ENCODE peak calls at places on chromosomes 11 and 22, in nine cellular contexts. One of them, this sample, is unnamed.

GRCh38 chr11:24567380-24567779 is 70.5 kb downstream of the LUZP2 start:
- DNase-seq in T-helper 9 cell: no peak
- DNase-seq in endothelial cell: no peak
- DNase-seq in stimulated activated CD4-positive, alpha-beta T cell treated with anti-CD3 and anti-CD28 coated beads, Interleukin-1b, Interleukin-23, amount 100 ng/mL, for 4 hours: no peak
- DNase-seq in C1 segment of cervical spinal cord: no peak
- DNase-seq in stimulated activated CD8-positive, alpha-beta memory T cell treated with anti-CD3 and anti-CD28 coated beads, Interleukin-4, amount 100 ng/mL, for 4 hours: no peak
- DNase-seq in left lung: no peak
- DNase-seq in GM06990: no peak
- DNase-seq in T-helper 2 cell: no peak
- DNase-seq in this sample: no peak

GRCh38 chr11:117807482-117808272 is 10.7 kb upstream of the DSCAML1 start:
- DNase-seq in left lung: peak
- DNase-seq in T-helper 2 cell: peak
- DNase-seq in GM06990: no peak
- DNase-seq in stimulated activated CD4-positive, alpha-beta T cell treated with anti-CD3 and anti-CD28 coated beads, Interleukin-1b, Interleukin-23, amount 100 ng/mL, for 4 hours: peak
- DNase-seq in C1 segment of cervical spinal cord: peak
- DNase-seq in T-helper 9 cell: peak
- DNase-seq in endothelial cell: peak
- DNase-seq in stimulated activated CD8-positive, alpha-beta memory T cell treated with anti-CD3 and anti-CD28 coated beads, Interleukin-4, amount 100 ng/mL, for 4 hours: peak
- DNase-seq in this sample: no peak

GRCh38 chr11:18383388-18384156 is 10.8 kb upstream of the LDHA start:
- DNase-seq in T-helper 9 cell: peak
- DNase-seq in C1 segment of cervical spinal cord: no peak
- DNase-seq in left lung: peak
- DNase-seq in endothelial cell: peak
- DNase-seq in GM06990: peak
- DNase-seq in stimulated activated CD4-positive, alpha-beta T cell treated with anti-CD3 and anti-CD28 coated beads, Interleukin-1b, Interleukin-23, amount 100 ng/mL, for 4 hours: peak
- DNase-seq in T-helper 2 cell: peak
- DNase-seq in stimulated activated CD8-positive, alpha-beta memory T cell treated with anti-CD3 and anti-CD28 coated beads, Interleukin-4, amount 100 ng/mL, for 4 hours: no peak
- DNase-seq in this sample: peak

GRCh38 chr22:48808038-48808960 is 1019.4 kb downstream of the BRD1 start:
- DNase-seq in C1 segment of cervical spinal cord: no peak
- DNase-seq in GM06990: no peak
- DNase-seq in endothelial cell: no peak
- DNase-seq in T-helper 9 cell: no peak
- DNase-seq in T-helper 2 cell: no peak
- DNase-seq in stimulated activated CD8-positive, alpha-beta memory T cell treated with anti-CD3 and anti-CD28 coated beads, Interleukin-4, amount 100 ng/mL, for 4 hours: no peak
- DNase-seq in left lung: no peak
- DNase-seq in stimulated activated CD4-positive, alpha-beta T cell treated with anti-CD3 and anti-CD28 coated beads, Interleukin-1b, Interleukin-23, amount 100 ng/mL, for 4 hours: no peak
- DNase-seq in this sample: no peak

GRCh38 chr11:105033344-105033743 is 1.6 kb downstream of the CASP1 start:
- DNase-seq in endothelial cell: no peak
- DNase-seq in T-helper 2 cell: no peak
- DNase-seq in GM06990: no peak
- DNase-seq in stimulated activated CD8-positive, alpha-beta memory T cell treated with anti-CD3 and anti-CD28 coated beads, Interleukin-4, amount 100 ng/mL, for 4 hours: no peak
- DNase-seq in left lung: no peak
- DNase-seq in C1 segment of cervical spinal cord: no peak
- DNase-seq in stimulated activated CD4-positive, alpha-beta T cell treated with anti-CD3 and anti-CD28 coated beads, Interleukin-1b, Interleukin-23, amount 100 ng/mL, for 4 hours: no peak
- DNase-seq in T-helper 9 cell: no peak
- DNase-seq in this sample: no peak

GRCh38 chr11:115153135-115153534 is 351.1 kb downstream of the CADM1 start:
- DNase-seq in C1 segment of cervical spinal cord: no peak
- DNase-seq in stimulated activated CD8-positive, alpha-beta memory T cell treated with anti-CD3 and anti-CD28 coated beads, Interleukin-4, amount 100 ng/mL, for 4 hours: no peak
- DNase-seq in GM06990: no peak
- DNase-seq in stimulated activated CD4-positive, alpha-beta T cell treated with anti-CD3 and anti-CD28 coated beads, Interleukin-1b, Interleukin-23, amount 100 ng/mL, for 4 hours: no peak
- DNase-seq in T-helper 9 cell: no peak
- DNase-seq in T-helper 2 cell: no peak
- DNase-seq in endothelial cell: no peak
- DNase-seq in left lung: no peak
- DNase-seq in this sample: no peak

GRCh38 chr11:134532176-134532920 is 120.3 kb upstream of the B3GAT1 start:
- DNase-seq in GM06990: no peak
- DNase-seq in stimulated activated CD8-positive, alpha-beta memory T cell treated with anti-CD3 and anti-CD28 coated beads, Interleukin-4, amount 100 ng/mL, for 4 hours: no peak
- DNase-seq in endothelial cell: no peak
- DNase-seq in C1 segment of cervical spinal cord: no peak
- DNase-seq in T-helper 9 cell: no peak
- DNase-seq in stimulated activated CD4-positive, alpha-beta T cell treated with anti-CD3 and anti-CD28 coated beads, Interleukin-1b, Interleukin-23, amount 100 ng/mL, for 4 hours: no peak
- DNase-seq in left lung: no peak
- DNase-seq in T-helper 2 cell: no peak
- DNase-seq in this sample: no peak

GRCh38 chr11:69563946-69564780 is 76.8 kb upstream of the CCND1 start:
- DNase-seq in endothelial cell: no peak
- DNase-seq in stimulated activated CD4-positive, alpha-beta T cell treated with anti-CD3 and anti-CD28 coated beads, Interleukin-1b, Interleukin-23, amount 100 ng/mL, for 4 hours: no peak
- DNase-seq in GM06990: no peak
- DNase-seq in T-helper 2 cell: no peak
- DNase-seq in C1 segment of cervical spinal cord: no peak
- DNase-seq in T-helper 9 cell: no peak
- DNase-seq in left lung: no peak
- DNase-seq in stimulated activated CD8-positive, alpha-beta memory T cell treated with anti-CD3 and anti-CD28 coated beads, Interleukin-4, amount 100 ng/mL, for 4 hours: no peak
- DNase-seq in this sample: no peak

GRCh38 chr11:76313913-76314740 is 66.8 kb downstream of the THAP12 start:
- DNase-seq in C1 segment of cervical spinal cord: no peak
- DNase-seq in GM06990: no peak
- DNase-seq in stimulated activated CD8-positive, alpha-beta memory T cell treated with anti-CD3 and anti-CD28 coated beads, Interleukin-4, amount 100 ng/mL, for 4 hours: no peak
- DNase-seq in stimulated activated CD4-positive, alpha-beta T cell treated with anti-CD3 and anti-CD28 coated beads, Interleukin-1b, Interleukin-23, amount 100 ng/mL, for 4 hours: no peak
- DNase-seq in T-helper 2 cell: no peak
- DNase-seq in T-helper 9 cell: no peak
- DNase-seq in endothelial cell: no peak
- DNase-seq in left lung: no peak
- DNase-seq in this sample: no peak

GRCh38 chr11:122439911-122440782 is 215.4 kb upstream of the UBASH3B start:
- DNase-seq in left lung: no peak
- DNase-seq in T-helper 9 cell: no peak
- DNase-seq in T-helper 2 cell: no peak
- DNase-seq in C1 segment of cervical spinal cord: no peak
- DNase-seq in stimulated activated CD4-positive, alpha-beta T cell treated with anti-CD3 and anti-CD28 coated beads, Interleukin-1b, Interleukin-23, amount 100 ng/mL, for 4 hours: no peak
- DNase-seq in endothelial cell: peak
- DNase-seq in GM06990: no peak
- DNase-seq in stimulated activated CD8-positive, alpha-beta memory T cell treated with anti-CD3 and anti-CD28 coated beads, Interleukin-4, amount 100 ng/mL, for 4 hours: no peak
- DNase-seq in this sample: peak

GRCh38 chr11:34358258-34358665 is 452 bp upstream of the ABTB2 start:
- DNase-seq in T-helper 2 cell: no peak
- DNase-seq in C1 segment of cervical spinal cord: no peak
- DNase-seq in GM06990: peak
- DNase-seq in T-helper 9 cell: no peak
- DNase-seq in stimulated activated CD4-positive, alpha-beta T cell treated with anti-CD3 and anti-CD28 coated beads, Interleukin-1b, Interleukin-23, amount 100 ng/mL, for 4 hours: no peak
- DNase-seq in left lung: peak
- DNase-seq in endothelial cell: peak
- DNase-seq in stimulated activated CD8-positive, alpha-beta memory T cell treated with anti-CD3 and anti-CD28 coated beads, Interleukin-4, amount 100 ng/mL, for 4 hours: no peak
- DNase-seq in this sample: peak

GRCh38 chr22:28051787-28052356 is 132.8 kb upstream of the PITPNB start:
- DNase-seq in C1 segment of cervical spinal cord: no peak
- DNase-seq in T-helper 9 cell: no peak
- DNase-seq in GM06990: no peak
- DNase-seq in stimulated activated CD4-positive, alpha-beta T cell treated with anti-CD3 and anti-CD28 coated beads, Interleukin-1b, Interleukin-23, amount 100 ng/mL, for 4 hours: peak
- DNase-seq in stimulated activated CD8-positive, alpha-beta memory T cell treated with anti-CD3 and anti-CD28 coated beads, Interleukin-4, amount 100 ng/mL, for 4 hours: no peak
- DNase-seq in left lung: no peak
- DNase-seq in endothelial cell: peak
- DNase-seq in T-helper 2 cell: no peak
- DNase-seq in this sample: peak

GRCh38 chr11:47366020-47366490 is 12.3 kb downstream of the SPI1 start:
- DNase-seq in endothelial cell: no peak
- DNase-seq in left lung: no peak
- DNase-seq in T-helper 2 cell: no peak
- DNase-seq in stimulated activated CD8-positive, alpha-beta memory T cell treated with anti-CD3 and anti-CD28 coated beads, Interleukin-4, amount 100 ng/mL, for 4 hours: no peak
- DNase-seq in T-helper 9 cell: no peak
- DNase-seq in stimulated activated CD4-positive, alpha-beta T cell treated with anti-CD3 and anti-CD28 coated beads, Interleukin-1b, Interleukin-23, amount 100 ng/mL, for 4 hours: no peak
- DNase-seq in GM06990: no peak
- DNase-seq in C1 segment of cervical spinal cord: no peak
- DNase-seq in this sample: no peak

GRCh38 chr11:9438611-9439010 is 22.2 kb upstream of the ZNF143 start:
- DNase-seq in stimulated activated CD8-positive, alpha-beta memory T cell treated with anti-CD3 and anti-CD28 coated beads, Interleukin-4, amount 100 ng/mL, for 4 hours: no peak
- DNase-seq in T-helper 2 cell: no peak
- DNase-seq in stimulated activated CD4-positive, alpha-beta T cell treated with anti-CD3 and anti-CD28 coated beads, Interleukin-1b, Interleukin-23, amount 100 ng/mL, for 4 hours: no peak
- DNase-seq in left lung: no peak
- DNase-seq in C1 segment of cervical spinal cord: no peak
- DNase-seq in endothelial cell: no peak
- DNase-seq in T-helper 9 cell: no peak
- DNase-seq in GM06990: no peak
- DNase-seq in this sample: no peak

GRCh38 chr11:119709638-119710346 is 19.2 kb downstream of the NECTIN1 start:
- DNase-seq in T-helper 2 cell: no peak
- DNase-seq in left lung: no peak
- DNase-seq in stimulated activated CD8-positive, alpha-beta memory T cell treated with anti-CD3 and anti-CD28 coated beads, Interleukin-4, amount 100 ng/mL, for 4 hours: no peak
- DNase-seq in endothelial cell: no peak
- DNase-seq in stimulated activated CD4-positive, alpha-beta T cell treated with anti-CD3 and anti-CD28 coated beads, Interleukin-1b, Interleukin-23, amount 100 ng/mL, for 4 hours: no peak
- DNase-seq in T-helper 9 cell: no peak
- DNase-seq in C1 segment of cervical spinal cord: no peak
- DNase-seq in GM06990: no peak
- DNase-seq in this sample: no peak

GRCh38 chr11:134164490-134165370 is 59.0 kb downstream of the NCAPD3 start:
- DNase-seq in left lung: no peak
- DNase-seq in stimulated activated CD4-positive, alpha-beta T cell treated with anti-CD3 and anti-CD28 coated beads, Interleukin-1b, Interleukin-23, amount 100 ng/mL, for 4 hours: no peak
- DNase-seq in stimulated activated CD8-positive, alpha-beta memory T cell treated with anti-CD3 and anti-CD28 coated beads, Interleukin-4, amount 100 ng/mL, for 4 hours: no peak
- DNase-seq in T-helper 2 cell: no peak
- DNase-seq in endothelial cell: no peak
- DNase-seq in T-helper 9 cell: no peak
- DNase-seq in C1 segment of cervical spinal cord: no peak
- DNase-seq in GM06990: no peak
- DNase-seq in this sample: no peak

GRCh38 chr11:117818036-117818858 is 6.3 kb downstream of the FXYD2 start:
- DNase-seq in C1 segment of cervical spinal cord: no peak
- DNase-seq in stimulated activated CD4-positive, alpha-beta T cell treated with anti-CD3 and anti-CD28 coated beads, Interleukin-1b, Interleukin-23, amount 100 ng/mL, for 4 hours: peak
- DNase-seq in T-helper 2 cell: peak
- DNase-seq in T-helper 9 cell: peak
- DNase-seq in GM06990: peak
- DNase-seq in stimulated activated CD8-positive, alpha-beta memory T cell treated with anti-CD3 and anti-CD28 coated beads, Interleukin-4, amount 100 ng/mL, for 4 hours: no peak
- DNase-seq in endothelial cell: no peak
- DNase-seq in left lung: peak
- DNase-seq in this sample: no peak

GRCh38 chr11:131664811-131665210 is 294.4 kb downstream of the NTM start:
- DNase-seq in endothelial cell: no peak
- DNase-seq in stimulated activated CD4-positive, alpha-beta T cell treated with anti-CD3 and anti-CD28 coated beads, Interleukin-1b, Interleukin-23, amount 100 ng/mL, for 4 hours: no peak
- DNase-seq in C1 segment of cervical spinal cord: no peak
- DNase-seq in T-helper 2 cell: no peak
- DNase-seq in stimulated activated CD8-positive, alpha-beta memory T cell treated with anti-CD3 and anti-CD28 coated beads, Interleukin-4, amount 100 ng/mL, for 4 hours: no peak
- DNase-seq in GM06990: no peak
- DNase-seq in T-helper 9 cell: no peak
- DNase-seq in left lung: no peak
- DNase-seq in this sample: no peak

GRCh38 chr11:123408619-123409455 is 21.2 kb upstream of the GRAMD1B start:
- DNase-seq in stimulated activated CD4-positive, alpha-beta T cell treated with anti-CD3 and anti-CD28 coated beads, Interleukin-1b, Interleukin-23, amount 100 ng/mL, for 4 hours: no peak
- DNase-seq in stimulated activated CD8-positive, alpha-beta memory T cell treated with anti-CD3 and anti-CD28 coated beads, Interleukin-4, amount 100 ng/mL, for 4 hours: no peak
- DNase-seq in endothelial cell: no peak
- DNase-seq in GM06990: no peak
- DNase-seq in C1 segment of cervical spinal cord: no peak
- DNase-seq in T-helper 2 cell: no peak
- DNase-seq in left lung: no peak
- DNase-seq in T-helper 9 cell: no peak
- DNase-seq in this sample: no peak

GRCh38 chr22:27983361-27983791 is 64.3 kb upstream of the PITPNB start:
- DNase-seq in GM06990: no peak
- DNase-seq in endothelial cell: no peak
- DNase-seq in stimulated activated CD4-positive, alpha-beta T cell treated with anti-CD3 and anti-CD28 coated beads, Interleukin-1b, Interleukin-23, amount 100 ng/mL, for 4 hours: no peak
- DNase-seq in T-helper 2 cell: no peak
- DNase-seq in left lung: no peak
- DNase-seq in stimulated activated CD8-positive, alpha-beta memory T cell treated with anti-CD3 and anti-CD28 coated beads, Interleukin-4, amount 100 ng/mL, for 4 hours: no peak
- DNase-seq in C1 segment of cervical spinal cord: no peak
- DNase-seq in T-helper 9 cell: no peak
- DNase-seq in this sample: no peak

GRCh38 chr22:36208162-36208765 is 6.7 kb upstream of the APOL4 start:
- DNase-seq in T-helper 9 cell: no peak
- DNase-seq in GM06990: no peak
- DNase-seq in stimulated activated CD4-positive, alpha-beta T cell treated with anti-CD3 and anti-CD28 coated beads, Interleukin-1b, Interleukin-23, amount 100 ng/mL, for 4 hours: no peak
- DNase-seq in endothelial cell: no peak
- DNase-seq in stimulated activated CD8-positive, alpha-beta memory T cell treated with anti-CD3 and anti-CD28 coated beads, Interleukin-4, amount 100 ng/mL, for 4 hours: no peak
- DNase-seq in T-helper 2 cell: no peak
- DNase-seq in C1 segment of cervical spinal cord: no peak
- DNase-seq in left lung: no peak
- DNase-seq in this sample: no peak

GRCh38 chr11:61095022-61095421 is 7.3 kb upstream of the CD5 start:
- DNase-seq in stimulated activated CD4-positive, alpha-beta T cell treated with anti-CD3 and anti-CD28 coated beads, Interleukin-1b, Interleukin-23, amount 100 ng/mL, for 4 hours: no peak
- DNase-seq in C1 segment of cervical spinal cord: no peak
- DNase-seq in left lung: no peak
- DNase-seq in GM06990: peak
- DNase-seq in T-helper 2 cell: no peak
- DNase-seq in stimulated activated CD8-positive, alpha-beta memory T cell treated with anti-CD3 and anti-CD28 coated beads, Interleukin-4, amount 100 ng/mL, for 4 hours: no peak
- DNase-seq in T-helper 9 cell: no peak
- DNase-seq in endothelial cell: no peak
- DNase-seq in this sample: no peak

GRCh38 chr11:12224537-12224893 is 114.1 kb downstream of the MICAL2 start:
- DNase-seq in GM06990: peak
- DNase-seq in left lung: peak
- DNase-seq in T-helper 2 cell: peak
- DNase-seq in C1 segment of cervical spinal cord: peak
- DNase-seq in stimulated activated CD4-positive, alpha-beta T cell treated with anti-CD3 and anti-CD28 coated beads, Interleukin-1b, Interleukin-23, amount 100 ng/mL, for 4 hours: peak
- DNase-seq in stimulated activated CD8-positive, alpha-beta memory T cell treated with anti-CD3 and anti-CD28 coated beads, Interleukin-4, amount 100 ng/mL, for 4 hours: peak
- DNase-seq in endothelial cell: no peak
- DNase-seq in T-helper 9 cell: peak
- DNase-seq in this sample: no peak

GRCh38 chr11:33944693-33945424 is 53.0 kb upstream of the LMO2 start:
- DNase-seq in stimulated activated CD4-positive, alpha-beta T cell treated with anti-CD3 and anti-CD28 coated beads, Interleukin-1b, Interleukin-23, amount 100 ng/mL, for 4 hours: no peak
- DNase-seq in C1 segment of cervical spinal cord: no peak
- DNase-seq in left lung: no peak
- DNase-seq in T-helper 2 cell: no peak
- DNase-seq in GM06990: no peak
- DNase-seq in T-helper 9 cell: no peak
- DNase-seq in endothelial cell: no peak
- DNase-seq in stimulated activated CD8-positive, alpha-beta memory T cell treated with anti-CD3 and anti-CD28 coated beads, Interleukin-4, amount 100 ng/mL, for 4 hours: no peak
- DNase-seq in this sample: no peak

GRCh38 chr22:25942989-25943411 is 201.0 kb downstream of the MYO18B start:
- DNase-seq in T-helper 9 cell: no peak
- DNase-seq in stimulated activated CD8-positive, alpha-beta memory T cell treated with anti-CD3 and anti-CD28 coated beads, Interleukin-4, amount 100 ng/mL, for 4 hours: no peak
- DNase-seq in T-helper 2 cell: no peak
- DNase-seq in stimulated activated CD4-positive, alpha-beta T cell treated with anti-CD3 and anti-CD28 coated beads, Interleukin-1b, Interleukin-23, amount 100 ng/mL, for 4 hours: no peak
- DNase-seq in GM06990: no peak
- DNase-seq in endothelial cell: no peak
- DNase-seq in C1 segment of cervical spinal cord: peak
- DNase-seq in left lung: no peak
- DNase-seq in this sample: peak

GRCh38 chr11:76577199-76577920 is 93.2 kb downstream of the LRRC32 start:
- DNase-seq in T-helper 9 cell: no peak
- DNase-seq in left lung: peak
- DNase-seq in stimulated activated CD4-positive, alpha-beta T cell treated with anti-CD3 and anti-CD28 coated beads, Interleukin-1b, Interleukin-23, amount 100 ng/mL, for 4 hours: no peak
- DNase-seq in stimulated activated CD8-positive, alpha-beta memory T cell treated with anti-CD3 and anti-CD28 coated beads, Interleukin-4, amount 100 ng/mL, for 4 hours: no peak
- DNase-seq in C1 segment of cervical spinal cord: no peak
- DNase-seq in endothelial cell: no peak
- DNase-seq in T-helper 2 cell: no peak
- DNase-seq in GM06990: no peak
- DNase-seq in this sample: no peak

GRCh38 chr22:32897400-32897799 is 95.9 kb downstream of the TIMP3 start:
- DNase-seq in T-helper 2 cell: no peak
- DNase-seq in endothelial cell: no peak
- DNase-seq in stimulated activated CD4-positive, alpha-beta T cell treated with anti-CD3 and anti-CD28 coated beads, Interleukin-1b, Interleukin-23, amount 100 ng/mL, for 4 hours: no peak
- DNase-seq in C1 segment of cervical spinal cord: no peak
- DNase-seq in left lung: no peak
- DNase-seq in T-helper 9 cell: no peak
- DNase-seq in GM06990: no peak
- DNase-seq in stimulated activated CD8-positive, alpha-beta memory T cell treated with anti-CD3 and anti-CD28 coated beads, Interleukin-4, amount 100 ng/mL, for 4 hours: no peak
- DNase-seq in this sample: no peak

GRCh38 chr11:133900176-133901105 is 55.1 kb upstream of the SPATA19 start:
- DNase-seq in endothelial cell: no peak
- DNase-seq in C1 segment of cervical spinal cord: no peak
- DNase-seq in T-helper 2 cell: no peak
- DNase-seq in left lung: no peak
- DNase-seq in GM06990: no peak
- DNase-seq in stimulated activated CD4-positive, alpha-beta T cell treated with anti-CD3 and anti-CD28 coated beads, Interleukin-1b, Interleukin-23, amount 100 ng/mL, for 4 hours: no peak
- DNase-seq in stimulated activated CD8-positive, alpha-beta memory T cell treated with anti-CD3 and anti-CD28 coated beads, Interleukin-4, amount 100 ng/mL, for 4 hours: no peak
- DNase-seq in T-helper 9 cell: no peak
- DNase-seq in this sample: no peak

GRCh38 chr22:40673017-40673416 is 6.3 kb upstream of the MCHR1 start:
- DNase-seq in C1 segment of cervical spinal cord: no peak
- DNase-seq in T-helper 2 cell: no peak
- DNase-seq in T-helper 9 cell: no peak
- DNase-seq in stimulated activated CD4-positive, alpha-beta T cell treated with anti-CD3 and anti-CD28 coated beads, Interleukin-1b, Interleukin-23, amount 100 ng/mL, for 4 hours: no peak
- DNase-seq in endothelial cell: peak
- DNase-seq in stimulated activated CD8-positive, alpha-beta memory T cell treated with anti-CD3 and anti-CD28 coated beads, Interleukin-4, amount 100 ng/mL, for 4 hours: no peak
- DNase-seq in left lung: no peak
- DNase-seq in GM06990: no peak
- DNase-seq in this sample: no peak

GRCh38 chr22:46262449-46263207 is 515 bp downstream of the PKDREJ start:
- DNase-seq in GM06990: no peak
- DNase-seq in C1 segment of cervical spinal cord: no peak
- DNase-seq in endothelial cell: peak
- DNase-seq in stimulated activated CD8-positive, alpha-beta memory T cell treated with anti-CD3 and anti-CD28 coated beads, Interleukin-4, amount 100 ng/mL, for 4 hours: no peak
- DNase-seq in T-helper 2 cell: no peak
- DNase-seq in left lung: peak
- DNase-seq in stimulated activated CD4-positive, alpha-beta T cell treated with anti-CD3 and anti-CD28 coated beads, Interleukin-1b, Interleukin-23, amount 100 ng/mL, for 4 hours: peak
- DNase-seq in T-helper 9 cell: no peak
- DNase-seq in this sample: peak

GRCh38 chr11:41533761-41534160 is 74.3 kb upstream of the LRRC4C start:
- DNase-seq in C1 segment of cervical spinal cord: no peak
- DNase-seq in T-helper 2 cell: no peak
- DNase-seq in T-helper 9 cell: no peak
- DNase-seq in left lung: no peak
- DNase-seq in GM06990: no peak
- DNase-seq in endothelial cell: no peak
- DNase-seq in stimulated activated CD8-positive, alpha-beta memory T cell treated with anti-CD3 and anti-CD28 coated beads, Interleukin-4, amount 100 ng/mL, for 4 hours: no peak
- DNase-seq in stimulated activated CD4-positive, alpha-beta T cell treated with anti-CD3 and anti-CD28 coated beads, Interleukin-1b, Interleukin-23, amount 100 ng/mL, for 4 hours: no peak
- DNase-seq in this sample: no peak

This sample was measured in hypothalamus.